ENCODE peak calls at places on chromosome 10, in nine cellular contexts. S is IMR-90, Q is WTC11, Y is neural crest cell, C is psoas muscle, B is fibroblast of lung, H is adrenal gland, L is esophagus squamous epithelium, T is endothelial cell. R is an unnamed sample.
A peak's percentile ranks its signal among the peaks of the same experiment; 100 is the strongest.

GRCh38 chr10:5574642-5575131 is 49.9 kb downstream of the CALML3 start:
- DNase-seq in S (no peak), Q (no peak), Y (no peak), C (no peak), B (no peak), H (no peak), L (no peak), T (no peak), R (no peak)

GRCh38 chr10:67521546-67521945 is 174.4 kb downstream of the CTNNA3 start:
- DNase-seq in S (no peak), Q (no peak), Y (no peak), C (no peak), B (no peak), H (no peak), L (no peak), T (no peak), R (no peak)

GRCh38 chr10:87867453-87867852 is 4.0 kb downstream of the PTEN start:
- DNase-seq in S (no peak), Q (no peak), Y (no peak), C (no peak), B (no peak), H (no peak), L (no peak), T (no peak), R (no peak)

GRCh38 chr10:60537697-60538096 is 148.0 kb upstream of the ANK3 start:
- DNase-seq in S (peak; percentile 1), Q (no peak), Y (no peak), C (no peak), B (peak; percentile 47), H (no peak), L (no peak), T (no peak), R (peak; percentile 44)

GRCh38 chr10:102718220-102718619 is 3.8 kb downstream of the SFXN2 start:
- DNase-seq in S (peak; percentile 80), Q (peak; percentile 27), Y (no peak), C (no peak), B (peak; percentile 64), H (no peak), L (no peak), T (no peak), R (peak; percentile 48)

GRCh38 chr10:126504051-126504760 is 115.9 kb upstream of the ADAM12 start:
- DNase-seq in S (peak; percentile 64), Q (peak; percentile 48), Y (peak; percentile 28), C (peak; percentile 19), B (peak; percentile 62), H (peak; percentile 53), L (no peak), T (peak; percentile 52), R (peak; percentile 66)

GRCh38 chr10:7153750-7154149 is 257.1 kb downstream of the SFMBT2 start:
- DNase-seq in S (peak; percentile 13), Q (no peak), Y (no peak), C (no peak), B (peak; percentile 51), H (no peak), L (no peak), T (no peak), R (peak; percentile 44)

GRCh38 chr10:56586391-56586790 is 225.3 kb upstream of the ZWINT start:
- DNase-seq in S (no peak), Q (peak; percentile 51), Y (no peak), C (no peak), B (no peak), H (no peak), L (no peak), T (no peak), R (no peak)

GRCh38 chr10:112811741-112812551 is 138.1 kb upstream of the TCF7L2 start:
- DNase-seq in S (peak; percentile 94), Q (peak; percentile 54), Y (no peak), C (no peak), B (peak; percentile 97), H (peak; percentile 65), L (no peak), T (no peak), R (peak; percentile 93)

GRCh38 chr10:102605712-102606111 is 38.6 kb upstream of the TRIM8 start:
- DNase-seq in S (no peak), Q (no peak), Y (no peak), C (no peak), B (peak; percentile 64), H (no peak), L (no peak), T (no peak), R (peak; percentile 30)

GRCh38 chr10:113899952-113900598 is 45.6 kb downstream of the NHLRC2 start:
- DNase-seq in S (no peak), Q (no peak), Y (no peak), C (no peak), B (no peak), H (no peak), L (no peak), T (no peak), R (no peak)

GRCh38 chr10:45444022-45444421 is 70.0 kb downstream of the ALOX5 start:
- DNase-seq in S (no peak), Q (no peak), Y (no peak), C (no peak), B (no peak), H (no peak), L (no peak), T (no peak), R (no peak)

GRCh38 chr10:71765176-71765906 is 8.0 kb downstream of the VSIR start:
- DNase-seq in S (peak; percentile 30), Q (no peak), Y (no peak), C (no peak), B (peak; percentile 69), H (no peak), L (no peak), T (no peak), R (no peak)

DNA sequence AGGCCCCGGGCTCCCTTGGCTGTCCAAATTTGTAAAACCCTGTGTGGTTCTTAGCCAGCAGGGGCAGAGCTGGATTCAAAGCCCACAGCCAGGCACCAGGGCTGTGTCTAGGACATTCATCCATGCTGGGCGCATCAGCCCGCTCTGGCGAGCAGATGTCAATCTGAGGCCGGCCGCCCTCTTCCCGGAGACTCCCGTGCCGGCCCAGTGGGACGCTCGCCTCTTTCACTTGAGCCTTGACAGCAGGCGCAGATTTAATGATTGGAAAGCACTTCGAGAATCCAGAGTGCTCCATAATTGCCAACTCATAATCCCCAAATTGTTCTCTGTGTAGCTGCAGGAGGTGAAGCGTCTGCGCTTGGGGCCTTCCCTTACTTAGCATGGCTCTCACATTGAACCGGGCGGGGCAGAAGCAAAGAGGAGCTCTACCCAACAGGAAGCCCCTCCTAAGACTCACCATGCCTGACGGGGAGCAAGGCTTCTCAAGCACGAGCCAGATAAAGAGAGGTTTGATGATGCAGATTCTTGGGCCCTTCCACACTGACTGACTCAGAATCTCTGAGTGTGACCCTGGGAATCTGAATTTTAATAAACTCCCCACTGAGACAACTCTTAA is 36.6 kb downstream of the SLIT1 start:
- DNase-seq in S (no peak), Q (no peak), Y (no peak), C (no peak), B (no peak), H (no peak), L (no peak), T (no peak), R (no peak)
- TF ChIP-seq CTCF in S (no peak), Q (no peak), Y (no peak), C (no peak), B (no peak), H (no peak), L (no peak), T (no peak), R (no peak)

DNA sequence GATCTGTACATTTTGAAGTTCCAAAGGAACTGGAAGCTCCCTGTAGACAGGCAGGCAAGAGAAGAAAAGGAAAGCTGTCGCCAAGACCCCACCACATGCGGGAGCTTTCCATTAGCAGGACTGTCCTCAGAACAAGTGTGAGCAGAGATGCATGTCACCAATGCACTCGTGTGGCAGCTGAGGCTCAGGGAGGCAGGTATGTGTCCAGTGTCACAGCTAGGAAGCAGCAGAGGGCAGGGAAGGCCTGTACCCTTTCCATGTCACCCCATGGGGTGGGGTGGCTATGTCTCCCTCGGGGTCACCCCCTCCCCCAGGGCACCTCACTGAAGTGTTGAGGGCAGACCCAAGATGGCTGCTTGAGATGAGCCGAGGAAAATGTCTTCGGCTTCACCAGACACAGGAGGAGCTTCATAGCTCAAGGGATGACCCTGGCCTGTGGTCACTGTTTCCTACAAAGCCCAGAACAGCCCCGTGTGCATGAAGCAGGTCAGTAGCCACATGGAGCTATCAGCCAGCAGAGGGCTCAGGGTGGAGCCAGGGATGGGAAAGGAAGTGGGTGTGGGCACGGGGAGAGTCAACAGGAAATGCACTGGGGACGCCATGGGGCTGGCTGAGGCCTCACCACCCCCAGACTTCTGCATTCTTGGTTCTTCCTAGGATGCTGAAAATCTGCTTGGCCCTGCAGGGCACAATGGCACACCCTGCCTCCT is 96.6 kb downstream of the FAM53B start:
- DNase-seq in S (peak; percentile 20), Q (no peak), Y (no peak), C (peak; percentile 59), B (no peak), H (peak; percentile 69), L (peak; percentile 50), T (peak; percentile 27), R (peak; percentile 75)
- TF ChIP-seq CTCF in S (no peak), Q (no peak), Y (no peak), C (no peak), B (peak; percentile 37), H (peak; percentile 40), L (peak; percentile 44), T (no peak), R (peak; percentile 58)

DNA sequence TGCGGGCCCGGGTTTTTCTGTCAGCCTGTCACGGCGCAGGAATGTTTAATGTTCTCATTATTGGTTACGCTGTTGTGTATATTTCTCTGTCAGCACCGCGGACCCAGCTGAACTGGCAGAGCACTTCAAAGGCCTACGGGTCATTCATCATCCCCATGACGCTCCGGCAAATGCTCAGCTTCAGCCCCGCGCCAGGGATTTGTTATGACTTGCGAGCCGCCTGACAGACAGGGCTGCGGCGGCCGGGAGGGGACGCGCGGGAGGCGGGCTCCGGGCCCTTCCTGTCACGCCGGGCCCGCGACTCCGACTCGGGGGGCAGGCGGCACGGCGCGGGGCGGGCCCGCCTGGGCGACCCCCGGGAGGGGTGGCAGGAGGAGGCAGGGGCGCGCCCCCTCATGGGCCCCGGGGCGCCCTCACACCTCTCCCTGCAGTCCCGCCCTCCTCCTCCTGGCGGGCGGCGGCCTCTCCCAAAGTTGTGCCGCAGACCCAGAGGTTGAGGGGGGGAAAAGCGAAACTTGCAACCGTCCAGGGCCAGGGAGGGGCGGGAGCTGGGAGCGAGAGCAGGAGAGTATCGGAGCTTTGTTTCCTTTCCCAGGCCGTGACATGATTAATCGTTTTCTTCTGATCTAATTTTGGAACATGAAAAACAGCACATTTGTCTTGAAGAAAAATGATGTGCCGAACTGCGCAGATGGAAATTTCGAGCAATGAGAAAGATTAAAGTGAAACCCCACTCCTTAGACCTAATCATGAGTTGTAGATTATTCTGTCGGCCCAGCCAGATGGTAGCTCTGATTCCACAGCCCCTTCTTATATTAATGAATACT is 59.3 kb upstream of the COMTD1 start:
- DNase-seq in S (peak; percentile 93), Q (peak; percentile 60), Y (peak; percentile 69), C (peak; percentile 85), B (peak; percentile 95), H (peak; percentile 93), L (no peak), T (peak; percentile 61), R (peak; percentile 99)
- TF ChIP-seq CTCF in S (peak; percentile 18), Q (no peak), Y (peak; percentile 44), C (peak; percentile 29), B (no peak), H (no peak), L (peak; percentile 53), T (peak; percentile 14), R (peak; percentile 13)

DNA sequence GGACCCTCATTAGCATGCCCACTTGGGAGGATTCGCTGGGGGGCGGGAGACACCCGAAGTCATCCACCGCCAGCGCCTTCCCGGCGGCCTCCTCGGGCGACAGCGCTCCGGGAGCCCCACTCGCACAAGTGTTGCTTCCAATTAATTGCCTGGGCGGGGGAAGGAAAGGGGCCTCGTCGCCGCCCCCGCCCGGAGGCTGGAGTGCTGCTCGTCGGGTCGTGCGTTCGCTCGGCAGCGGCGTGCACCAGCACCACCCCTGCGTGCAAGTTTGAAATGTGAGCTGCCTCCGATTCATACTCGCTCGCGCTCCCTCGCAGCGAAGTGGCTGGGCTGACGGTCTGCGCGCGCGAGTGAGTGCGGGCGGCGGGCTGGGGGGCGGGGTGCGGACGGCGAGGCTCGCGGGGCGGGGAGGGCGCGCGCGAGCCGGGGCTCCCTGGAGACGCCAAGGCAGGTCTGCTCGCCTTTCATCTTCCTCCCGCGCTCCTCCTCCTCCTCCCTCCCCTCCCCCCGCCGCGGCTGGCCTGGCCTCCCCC is 104.6 kb upstream of the PPIF start:
- DNase-seq in S (peak; percentile 87), Q (peak; percentile 57), Y (peak; percentile 62), C (peak; percentile 71), B (peak; percentile 87), H (peak; percentile 71), L (no peak), T (peak; percentile 73), R (peak; percentile 82)
- TF ChIP-seq CTCF in S (no peak), Q (no peak), Y (no peak), C (no peak), B (no peak), H (no peak), L (no peak), T (no peak), R (no peak)